ENCODE peak calls at places on chromosome 20, in six cellular contexts. N, T, O, V, D and L are unnamed samples.

GRCh38 chr20:58722379-58722778 is 29.8 kb downstream of the NPEPL1 start:
- DNase-seq in D (no peak), O (no peak), N (no peak), T (no peak), V (no peak), L (peak)

GRCh38 chr20:62824476-62825287 is 7.8 kb downstream of the COL9A3 start:
- DNase-seq in T (no peak), V (no peak), N (no peak), D (no peak), O (no peak), L (peak)

GRCh38 chr20:48606841-48607543 is 220.8 kb downstream of the PREX1 start:
- DNase-seq in D (no peak), N (no peak), V (no peak), O (no peak), T (no peak), L (no peak)

GRCh38 chr20:32199006-32199405 is 8.5 kb downstream of the PLAGL2 start:
- DNase-seq in T (no peak), N (no peak), O (no peak), V (no peak), D (no peak), L (no peak)

GRCh38 chr20:40562031-40562430 is 127.0 kb downstream of the MAFB start:
- DNase-seq in N (peak), D (peak), O (no peak), V (no peak), T (no peak), L (no peak)

GRCh38 chr20:47762699-47763098 is 22.6 kb downstream of the SULF2 start:
- DNase-seq in O (no peak), V (no peak), N (no peak), D (no peak), T (no peak), L (no peak)

GRCh38 chr20:50415516-50416268 is 94.5 kb upstream of the PTPN1 start:
- DNase-seq in D (peak), T (peak), N (peak), V (no peak), O (no peak), L (peak)

GRCh38 chr20:16363832-16364687 is 209.2 kb downstream of the KIF16B start:
- DNase-seq in T (no peak), V (no peak), D (no peak), N (no peak), O (no peak), L (no peak)

GRCh38 chr20:54356726-54357235 is 118.6 kb upstream of the DOK5 start:
- DNase-seq in N (no peak), V (no peak), O (no peak), T (no peak), D (no peak), L (no peak)

GRCh38 chr20:8287328-8287727 is 155.3 kb downstream of the PLCB1 start:
- DNase-seq in N (no peak), D (no peak), T (no peak), O (no peak), V (no peak), L (no peak)

GRCh38 chr20:56952258-56952929 is 314.0 kb downstream of the BMP7 start:
- DNase-seq in D (no peak), T (no peak), N (no peak), V (no peak), O (no peak), L (no peak)

GRCh38 chr20:64179805-64180204 is 15.6 kb downstream of the MYT1 start:
- DNase-seq in D (no peak), N (no peak), T (no peak), V (no peak), O (no peak), L (no peak)

GRCh38 chr20:62462976-62463592 is 12.7 kb downstream of the GATA5 start:
- DNase-seq in O (no peak), D (no peak), T (no peak), N (no peak), V (no peak), L (no peak)

GRCh38 chr20:14632906-14633305 is 295.5 kb upstream of the FLRT3 start:
- DNase-seq in D (no peak), V (no peak), T (no peak), N (no peak), O (no peak), L (peak)

GRCh38 chr20:50350510-50351249 is 159.5 kb upstream of the PTPN1 start:
- DNase-seq in O (no peak), V (no peak), N (no peak), T (no peak), D (no peak), L (no peak)

GRCh38 chr20:13515291-13515690 is 123.4 kb downstream of the TASP1 start:
- DNase-seq in T (peak), N (no peak), V (no peak), O (no peak), D (peak), L (no peak)

GRCh38 chr20:35387334-35387733 is 24.4 kb downstream of the UQCC1 start:
- DNase-seq in D (peak), V (no peak), N (no peak), T (peak), O (no peak), L (no peak)

GRCh38 chr20:5895626-5896025 is 54.7 kb downstream of the TRMT6 start:
- DNase-seq in T (no peak), V (no peak), N (no peak), D (no peak), O (no peak), L (no peak)

GRCh38 chr20:62475819-62476073 is at the start of gene GATA5:
- DNase-seq in D (no peak), N (no peak), T (no peak), O (no peak), V (no peak), L (no peak)

GRCh38 chr20:46990017-46990810 is 95.6 kb downstream of the EYA2 start:
- DNase-seq in O (peak), D (no peak), V (no peak), N (no peak), T (no peak), L (no peak)

GRCh38 chr20:32278199-32278643 is 770 bp downstream of the KIF3B start:
- DNase-seq in D (peak), T (peak), N (no peak), O (no peak), V (no peak), L (no peak)

GRCh38 chr20:57231161-57231560 is 35.3 kb downstream of the BMP7 start:
- DNase-seq in V (no peak), D (no peak), T (no peak), N (no peak), O (no peak), L (no peak)

DNA sequence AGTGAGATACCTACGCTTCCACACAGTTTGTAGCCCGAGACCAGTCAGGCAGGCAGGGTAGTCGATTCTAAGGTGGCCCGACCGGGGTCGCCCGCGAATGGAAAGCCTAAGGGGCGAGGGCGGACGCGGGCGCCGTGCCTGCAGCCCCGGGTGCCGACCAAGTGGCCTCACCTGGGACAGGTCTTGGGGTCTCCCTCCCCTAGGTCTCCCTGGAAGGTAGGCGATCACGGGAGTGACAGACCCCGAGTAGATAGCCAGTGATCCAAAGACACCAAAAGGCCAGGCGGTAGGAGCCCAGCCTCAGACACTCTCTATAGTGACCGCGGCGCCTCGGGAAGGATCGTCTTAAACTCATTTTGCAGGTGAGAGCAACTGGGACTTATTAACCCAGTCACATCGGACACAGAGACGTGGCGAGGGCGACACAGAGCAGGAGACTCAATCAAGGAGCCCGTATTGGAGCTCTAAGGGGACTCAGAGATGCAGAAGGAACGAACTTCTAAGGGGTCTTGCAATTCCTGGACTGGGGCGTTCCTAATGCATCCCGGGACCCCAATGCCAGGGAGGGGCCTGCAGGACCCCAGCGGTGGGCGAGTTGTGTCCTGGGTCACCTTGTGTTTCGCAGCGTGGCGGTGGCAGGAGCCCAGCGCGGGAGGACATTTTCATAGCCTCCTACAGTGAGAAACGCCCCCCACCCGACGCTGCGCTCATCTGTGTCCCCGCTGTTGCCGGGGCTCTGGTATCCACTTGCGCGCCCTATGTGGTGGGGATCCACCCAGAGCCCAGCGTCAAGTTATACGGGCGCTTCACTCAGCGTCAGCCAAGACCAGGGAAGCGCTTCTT is 2.1 kb upstream of the VSX1 start:
- DNase-seq in T (no peak), V (no peak), D (no peak), N (no peak), O (no peak), L (peak)
- H2AFZ ChIP-seq in T (peak), V (no peak), D (no peak), N (no peak), O (peak), L (no peak)

GRCh38 chr20:17531537-17532025 is 402 bp upstream of the BFSP1 start:
- DNase-seq in D (no peak), N (no peak), O (no peak), T (no peak), V (no peak), L (no peak)
- H2BK120ac ChIP-seq in D (peak), N (peak), O (no peak), T (peak), V (no peak), L (no peak)

GRCh38 chr20:2671977-2672376 is 8.0 kb upstream of the IDH3B start:
- DNase-seq in V (no peak), N (no peak), T (no peak), D (no peak), O (no peak), L (no peak)
- H2AFZ ChIP-seq in V (no peak), N (no peak), T (no peak), D (no peak), O (no peak), L (no peak)

GRCh38 chr20:1932971-1933370 is 37.8 kb downstream of the SIRPA start:
- DNase-seq in V (no peak), O (no peak), D (no peak), T (no peak), N (no peak), L (no peak)
- H2BK120ac ChIP-seq in V (no peak), O (no peak), D (no peak), T (no peak), N (no peak), L (no peak)

DNA sequence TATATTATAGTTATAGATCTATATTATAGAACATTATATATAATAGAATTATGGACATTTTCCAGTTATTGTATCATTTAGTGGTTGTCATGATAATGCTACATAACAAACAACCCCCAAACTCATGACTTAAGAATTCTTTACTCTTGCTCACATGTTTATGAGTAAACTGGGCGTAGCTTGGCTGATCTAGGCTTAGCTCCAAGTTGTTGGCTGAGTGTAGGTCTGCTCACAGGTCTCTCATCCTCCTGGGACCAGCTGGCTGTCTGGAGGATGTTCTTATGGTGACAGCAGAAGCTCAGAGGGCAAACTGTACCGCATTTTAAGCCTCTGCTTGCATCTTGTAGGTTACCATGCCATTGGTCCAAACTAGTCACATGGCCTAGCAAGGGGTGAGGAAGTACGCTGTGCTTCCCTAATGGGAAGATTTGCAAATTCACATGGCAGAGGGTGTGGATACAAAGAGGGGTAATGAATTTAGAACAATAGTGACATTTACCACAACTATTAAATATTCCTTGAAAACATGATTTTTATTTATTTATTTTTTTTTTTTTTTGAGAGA is 34.2 kb downstream of the ARHGAP40 start:
- DNase-seq in D (peak), T (peak), V (no peak), N (no peak), O (no peak), L (no peak)
- H2AFZ ChIP-seq in D (no peak), T (no peak), V (peak), N (no peak), O (no peak), L (no peak)

DNA sequence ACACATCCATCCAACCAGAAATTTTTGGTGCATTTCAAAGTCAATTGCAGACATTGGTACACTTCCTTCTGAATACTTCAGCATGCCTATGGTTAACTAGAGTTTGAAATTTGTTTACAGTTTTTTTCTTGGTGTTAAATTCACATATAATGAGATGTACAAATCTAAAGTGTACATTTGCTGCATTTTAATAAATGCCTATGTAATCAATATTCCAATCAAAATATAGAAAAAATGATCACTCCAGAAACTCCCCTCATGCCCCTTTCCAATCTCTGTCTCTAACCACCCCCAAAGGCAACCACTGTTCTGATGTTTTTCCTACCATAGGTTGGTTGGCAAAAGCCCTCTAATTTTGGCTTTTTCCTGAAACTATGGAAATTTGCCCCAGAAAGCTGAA is 7.6 kb upstream of the TGM6 start:
- DNase-seq in N (no peak), O (no peak), D (no peak), V (no peak), T (no peak), L (no peak)
- H2BK120ac ChIP-seq in N (no peak), O (no peak), D (no peak), V (no peak), T (no peak), L (no peak)

DNA sequence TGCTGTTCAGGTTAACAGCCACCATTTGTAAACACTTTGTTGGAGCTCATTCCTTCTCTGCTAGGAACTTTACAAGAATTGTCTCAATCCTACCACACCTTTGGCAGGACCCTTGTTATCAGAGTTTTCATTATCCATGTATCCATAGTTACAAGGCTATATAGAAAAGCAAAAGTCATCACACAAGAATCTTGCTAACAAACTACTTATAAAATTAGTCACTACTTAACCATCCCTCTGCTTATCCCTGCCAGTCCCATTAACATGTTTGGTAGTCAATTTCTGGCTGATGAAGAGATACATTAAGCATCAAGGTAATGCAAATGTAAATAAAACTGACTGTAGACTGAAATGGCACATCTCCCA is 10.4 kb downstream of the ZSWIM3 start:
- DNase-seq in D (peak), V (no peak), O (no peak), N (no peak), T (peak), L (no peak)
- H2AFZ ChIP-seq in D (no peak), V (no peak), O (no peak), N (no peak), T (no peak), L (no peak)

GRCh38 chr20:17968366-17969275 is at the start of the genes MGME1 and SNX5:
- DNase-seq in N (peak), D (peak), O (peak), T (peak), V (peak), L (peak)
- H2BK120ac ChIP-seq in N (peak), D (peak), O (peak), T (peak), V (peak), L (peak)